ENCODE peak calls at places on chromosomes 2 and 18, in six cellular contexts. W is fibroblast of the aortic adventitia; S is foreskin melanocyte; I is GM23338; C is stimulated activated CD4-positive, alpha-beta T cell treated with anti-CD3 and anti-CD28 coated beads, Interleukin-4, amount 100 ng/mL, for 1 hour; X is M059J. L is an unnamed sample.

GRCh38 chr18:23232331-23232730 is 97.0 kb downstream of the CABLES1 start:
- DNase-seq in X (no peak), S (peak), W (no peak), I (no peak), C (no peak), L (no peak)

GRCh38 chr2:158015428-158016076 is 86.1 kb upstream of the UPP2 start:
- DNase-seq in C (no peak), W (no peak), I (no peak), X (no peak), S (no peak), L (no peak)

GRCh38 chr18:48592540-48592939 is 53.7 kb downstream of the CTIF start:
- DNase-seq in S (no peak), X (no peak), I (no peak), C (no peak), W (no peak), L (no peak)

GRCh38 chr2:23589739-23590138 is 204.8 kb downstream of the KLHL29 start:
- DNase-seq in I (no peak), X (no peak), C (no peak), W (no peak), S (no peak), L (no peak)

GRCh38 chr2:221554769-221555510 is 17.2 kb downstream of the EPHA4 start:
- DNase-seq in C (no peak), S (no peak), I (peak), X (no peak), W (peak), L (no peak)

GRCh38 chr2:81984969-81985637 is 1680.6 kb upstream of the LRRTM1 start:
- DNase-seq in I (no peak), C (no peak), W (no peak), S (no peak), X (no peak), L (no peak)

GRCh38 chr2:203396667-203397066 is 68.5 kb downstream of the ABI2 start:
- DNase-seq in X (no peak), W (no peak), I (peak), S (no peak), C (no peak), L (no peak)

GRCh38 chr2:218400930-218401833 is 1.5 kb downstream of the CTDSP1 start:
- DNase-seq in S (no peak), I (no peak), X (no peak), W (no peak), C (peak), L (peak)

GRCh38 chr2:214005337-214005736 is 405.5 kb upstream of the VWC2L start:
- DNase-seq in W (peak), X (peak), I (no peak), S (peak), C (no peak), L (no peak)

GRCh38 chr2:70123051-70123828 is 36.0 kb downstream of the PCBP1 start:
- DNase-seq in W (peak), C (no peak), I (peak), X (peak), S (peak), L (no peak)

GRCh38 chr2:9286553-9287399 is 80.2 kb downstream of the ASAP2 start:
- DNase-seq in S (no peak), X (peak), C (no peak), I (no peak), W (no peak), L (no peak)

GRCh38 chr2:216554755-216555154 is 56.1 kb downstream of the RPL37A start:
- DNase-seq in C (no peak), S (no peak), X (no peak), I (no peak), W (no peak), L (no peak)

GRCh38 chr2:66017763-66018162 is 417.2 kb upstream of the MEIS1 start:
- DNase-seq in X (no peak), S (no peak), C (no peak), W (no peak), I (no peak), L (no peak)

GRCh38 chr2:164789986-164790385 is 51.6 kb downstream of the COBLL1 start:
- DNase-seq in I (no peak), X (no peak), W (no peak), S (no peak), C (no peak), L (no peak)

GRCh38 chr2:51795248-51795888 is 763.4 kb upstream of the NRXN1 start:
- DNase-seq in I (peak), W (no peak), C (no peak), S (no peak), X (no peak), L (no peak)

GRCh38 chr2:10133007-10133647 is 10.6 kb downstream of the RRM2 start:
- DNase-seq in W (no peak), I (peak), C (no peak), X (no peak), S (no peak), L (no peak)

GRCh38 chr2:25187729-25188350 is 19.5 kb upstream of the POMC start:
- DNase-seq in C (no peak), S (no peak), X (no peak), W (no peak), I (no peak), L (no peak)

GRCh38 chr2:201057089-201057499 is 14.4 kb downstream of the HYCC2 start:
- DNase-seq in I (no peak), W (peak), C (no peak), X (no peak), S (peak), L (no peak)

GRCh38 chr2:113886479-113887383 is 3.2 kb upstream of the ACTR3 start:
- DNase-seq in X (peak), C (no peak), I (no peak), S (peak), W (peak), L (no peak)

GRCh38 chr2:137223722-137224121 is 458.4 kb downstream of the THSD7B start:
- DNase-seq in X (no peak), S (no peak), C (no peak), W (no peak), I (peak), L (no peak)

GRCh38 chr18:48408727-48409590 is at the start of gene ZBTB7C:
- DNase-seq in X (peak), S (no peak), W (no peak), I (peak), C (peak), L (peak)

GRCh38 chr2:15968280-15969178 is 28.2 kb downstream of the MYCN start:
- DNase-seq in C (peak), W (no peak), S (no peak), X (no peak), I (no peak), L (no peak)

GRCh38 chr18:78494204-78494603 is 485.4 kb upstream of the SALL3 start:
- DNase-seq in C (no peak), X (peak), I (no peak), W (no peak), S (no peak), L (no peak)

GRCh38 chr2:98803747-98804650 is 73.1 kb upstream of the MGAT4A start:
- DNase-seq in S (no peak), C (no peak), I (no peak), W (no peak), X (no peak), L (no peak)

GRCh38 chr2:190477563-190478454 is 56.7 kb downstream of the NEMP2 start:
- DNase-seq in S (peak), W (peak), C (no peak), X (no peak), I (no peak), L (no peak)

GRCh38 chr2:176742271-176742670 is 470.3 kb upstream of the HNRNPA3 start:
- DNase-seq in W (no peak), X (no peak), I (no peak), C (no peak), S (no peak), L (no peak)

GRCh38 chr2:11128258-11128951 is 26.9 kb upstream of the SLC66A3 start:
- DNase-seq in W (peak), S (no peak), I (no peak), X (peak), C (no peak), L (no peak)

GRCh38 chr2:198309081-198309480 is 504.7 kb downstream of the PLCL1 start:
- DNase-seq in W (no peak), S (no peak), C (no peak), X (no peak), I (no peak), L (no peak)

GRCh38 chr2:31075393-31075792 is 62.8 kb downstream of the GALNT14 start:
- DNase-seq in W (no peak), X (no peak), C (no peak), I (peak), S (no peak), L (no peak)

GRCh38 chr2:58239243-58239642 is 1.9 kb downstream of the FANCL start:
- DNase-seq in C (no peak), I (no peak), X (no peak), S (no peak), W (no peak), L (no peak)

GRCh38 chr2:207473866-207474251 is 55.9 kb upstream of the CREB1 start:
- DNase-seq in I (no peak), S (no peak), X (no peak), C (no peak), W (no peak), L (no peak)

GRCh38 chr2:101307950-101308431 is 510 bp downstream of the RNF149 start:
- DNase-seq in C (peak), I (peak), X (no peak), S (no peak), W (peak), L (peak)

GRCh38 chr18:3498705-3499451 is 48.9 kb downstream of the TGIF1 start:
- DNase-seq in I (peak), W (peak), X (no peak), C (peak), S (no peak), L (peak)

GRCh38 chr18:36757081-36757480 is 71.7 kb downstream of the TPGS2 start:
- DNase-seq in W (peak), X (peak), S (peak), C (no peak), I (peak), L (peak)

L was measured in 8988T.